ENCODE peak calls at places on chromosomes 11 and 22, in six cellular contexts. One of them, this sample, is unnamed.
A peak's percentile ranks its signal among the peaks of the same experiment; 100 is the strongest.

GRCh38 chr11:1631066-1631568 is 1.5 kb downstream of the KRTAP5-5 start:
- DNase-seq in heart left ventricle: no peak
- DNase-seq in Panc1: no peak
- DNase-seq in osteoblast: peak; percentile 15
- DNase-seq in OCI-LY7: no peak
- DNase-seq in neural progenitor cell: no peak
- DNase-seq in this sample: no peak

GRCh38 chr11:78841451-78842060 is 266.9 kb upstream of the NARS2 start:
- DNase-seq in OCI-LY7: no peak
- DNase-seq in Panc1: no peak
- DNase-seq in osteoblast: no peak
- DNase-seq in heart left ventricle: no peak
- DNase-seq in neural progenitor cell: no peak
- DNase-seq in this sample: no peak

GRCh38 chr22:24146190-24146616 is 35.1 kb upstream of the SUSD2 start:
- DNase-seq in heart left ventricle: no peak
- DNase-seq in OCI-LY7: peak; percentile 83
- DNase-seq in osteoblast: peak; percentile 95
- DNase-seq in Panc1: no peak
- DNase-seq in neural progenitor cell: peak; percentile 26
- DNase-seq in this sample: no peak

GRCh38 chr22:36017661-36018091 is 10.9 kb downstream of the RBFOX2 start:
- DNase-seq in osteoblast: no peak
- DNase-seq in Panc1: no peak
- DNase-seq in OCI-LY7: peak; percentile 97
- DNase-seq in heart left ventricle: no peak
- DNase-seq in neural progenitor cell: no peak
- DNase-seq in this sample: no peak

GRCh38 chr11:134040386-134041297 is 28.2 kb upstream of the JAM3 start:
- DNase-seq in OCI-LY7: no peak
- DNase-seq in heart left ventricle: peak; percentile 48
- DNase-seq in osteoblast: peak; percentile 85
- DNase-seq in neural progenitor cell: no peak
- DNase-seq in Panc1: no peak
- DNase-seq in this sample: no peak

GRCh38 chr11:47858169-47858543 is 10.0 kb upstream of the NUP160 start:
- DNase-seq in osteoblast: peak; percentile 64
- DNase-seq in neural progenitor cell: no peak
- DNase-seq in OCI-LY7: no peak
- DNase-seq in Panc1: peak; percentile 66
- DNase-seq in heart left ventricle: no peak
- DNase-seq in this sample: no peak

GRCh38 chr11:128375941-128376340 is 211.4 kb downstream of the ETS1 start:
- DNase-seq in Panc1: no peak
- DNase-seq in osteoblast: no peak
- DNase-seq in heart left ventricle: no peak
- DNase-seq in OCI-LY7: no peak
- DNase-seq in neural progenitor cell: no peak
- DNase-seq in this sample: no peak

GRCh38 chr11:36035454-36035853 is 91.6 kb downstream of the LDLRAD3 start:
- DNase-seq in osteoblast: no peak
- DNase-seq in Panc1: no peak
- DNase-seq in heart left ventricle: no peak
- DNase-seq in OCI-LY7: no peak
- DNase-seq in neural progenitor cell: no peak
- DNase-seq in this sample: no peak

GRCh38 chr11:108009497-108010360 is 1.0 kb downstream of the CUL5 start:
- DNase-seq in neural progenitor cell: peak; percentile 69
- DNase-seq in OCI-LY7: peak; percentile 15
- DNase-seq in Panc1: no peak
- DNase-seq in osteoblast: peak; percentile 56
- DNase-seq in heart left ventricle: no peak
- DNase-seq in this sample: no peak

GRCh38 chr11:88411265-88411664 is 73.7 kb upstream of the CTSC start:
- DNase-seq in osteoblast: peak; percentile 22
- DNase-seq in heart left ventricle: no peak
- DNase-seq in neural progenitor cell: no peak
- DNase-seq in Panc1: no peak
- DNase-seq in OCI-LY7: no peak
- DNase-seq in this sample: no peak

GRCh38 chr11:82711648-82712047 is 22.0 kb downstream of the FAM181B start:
- DNase-seq in OCI-LY7: no peak
- DNase-seq in Panc1: no peak
- DNase-seq in osteoblast: no peak
- DNase-seq in heart left ventricle: no peak
- DNase-seq in neural progenitor cell: no peak
- DNase-seq in this sample: no peak

GRCh38 chr22:39206491-39206890 is 38.3 kb downstream of the PDGFB start:
- DNase-seq in OCI-LY7: no peak
- DNase-seq in heart left ventricle: no peak
- DNase-seq in Panc1: no peak
- DNase-seq in osteoblast: peak; percentile 17
- DNase-seq in neural progenitor cell: no peak
- DNase-seq in this sample: no peak

GRCh38 chr11:70270877-70271634 is 566 bp downstream of the PPFIA1 start:
- DNase-seq in Panc1: no peak
- DNase-seq in heart left ventricle: peak; percentile 68
- DNase-seq in neural progenitor cell: peak; percentile 83
- DNase-seq in OCI-LY7: peak; percentile 48
- DNase-seq in osteoblast: peak; percentile 77
- DNase-seq in this sample: no peak

GRCh38 chr11:70268526-70268925 is 2.0 kb upstream of the PPFIA1 start:
- DNase-seq in osteoblast: no peak
- DNase-seq in heart left ventricle: no peak
- DNase-seq in OCI-LY7: no peak
- DNase-seq in neural progenitor cell: no peak
- DNase-seq in Panc1: no peak
- DNase-seq in this sample: no peak

GRCh38 chr11:70270104-70270876 is at the start of gene PPFIA1:
- DNase-seq in OCI-LY7: peak; percentile 97
- DNase-seq in neural progenitor cell: peak; percentile 98
- DNase-seq in Panc1: peak; percentile 65
- DNase-seq in osteoblast: peak; percentile 99
- DNase-seq in heart left ventricle: peak; percentile 98
- DNase-seq in this sample: peak; percentile 85

GRCh38 chr11:70271635-70271953 is 1.1 kb downstream of the PPFIA1 start:
- DNase-seq in heart left ventricle: no peak
- DNase-seq in OCI-LY7: no peak
- DNase-seq in neural progenitor cell: no peak
- DNase-seq in Panc1: no peak
- DNase-seq in osteoblast: no peak
- DNase-seq in this sample: no peak

DNA sequence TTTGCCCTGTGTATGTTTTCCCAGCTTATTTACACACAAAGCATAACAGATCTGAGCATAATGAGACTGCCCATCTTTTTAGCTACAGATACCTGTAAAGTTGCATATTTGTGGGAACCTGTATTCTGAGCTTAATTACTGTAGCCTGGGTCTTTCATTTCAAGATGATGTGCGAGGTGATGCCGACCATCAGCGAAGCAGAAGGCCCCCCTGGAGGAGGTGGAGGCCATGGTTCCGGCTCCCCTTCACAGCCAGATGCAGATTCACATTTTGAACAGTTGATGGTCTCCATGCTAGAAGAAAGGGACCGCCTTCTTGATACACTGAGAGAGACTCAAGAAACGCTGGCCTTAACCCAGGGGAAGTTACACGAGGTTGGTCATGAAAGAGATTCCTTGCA is 1.5 kb downstream of the PPFIA1 start:
- DNase-seq in heart left ventricle: no peak
- DNase-seq in neural progenitor cell: no peak
- DNase-seq in osteoblast: no peak
- DNase-seq in Panc1: no peak
- DNase-seq in OCI-LY7: no peak
- DNase-seq in this sample: no peak
- H3K27ac ChIP-seq in heart left ventricle: no peak overlapping the region
- H3K27ac ChIP-seq in neural progenitor cell: no peak overlapping the region
- H3K27ac ChIP-seq in osteoblast: peak overlapping the region; percentile 15
- H3K27ac ChIP-seq in Panc1: peak overlapping the region; percentile 62
- H3K27ac ChIP-seq in OCI-LY7: no peak overlapping the region
- H3K27ac ChIP-seq in this sample: no peak overlapping the region

GRCh38 chr22:41916745-41917358 is 2.0 kb upstream of the SHISA8 start:
- DNase-seq in OCI-LY7: no peak
- DNase-seq in Panc1: no peak
- DNase-seq in osteoblast: no peak
- DNase-seq in heart left ventricle: no peak
- DNase-seq in neural progenitor cell: no peak
- DNase-seq in this sample: no peak

GRCh38 chr22:41920271-41920976 is 5.5 kb upstream of the SHISA8 start:
- DNase-seq in heart left ventricle: no peak
- DNase-seq in neural progenitor cell: no peak
- DNase-seq in Panc1: no peak
- DNase-seq in osteoblast: peak; percentile 78
- DNase-seq in OCI-LY7: peak; percentile 77
- DNase-seq in this sample: no peak

GRCh38 chr22:41917375-41917905 is 2.6 kb upstream of the SHISA8 start:
- DNase-seq in neural progenitor cell: no peak
- DNase-seq in heart left ventricle: no peak
- DNase-seq in osteoblast: peak; percentile 78
- DNase-seq in Panc1: no peak
- DNase-seq in OCI-LY7: no peak
- DNase-seq in this sample: no peak

GRCh38 chr22:41917906-41918791 is 3.3 kb upstream of the SHISA8 start:
- DNase-seq in Panc1: no peak
- DNase-seq in OCI-LY7: peak; percentile 47
- DNase-seq in osteoblast: peak; percentile 92
- DNase-seq in neural progenitor cell: no peak
- DNase-seq in heart left ventricle: peak; percentile 83
- DNase-seq in this sample: no peak

DNA sequence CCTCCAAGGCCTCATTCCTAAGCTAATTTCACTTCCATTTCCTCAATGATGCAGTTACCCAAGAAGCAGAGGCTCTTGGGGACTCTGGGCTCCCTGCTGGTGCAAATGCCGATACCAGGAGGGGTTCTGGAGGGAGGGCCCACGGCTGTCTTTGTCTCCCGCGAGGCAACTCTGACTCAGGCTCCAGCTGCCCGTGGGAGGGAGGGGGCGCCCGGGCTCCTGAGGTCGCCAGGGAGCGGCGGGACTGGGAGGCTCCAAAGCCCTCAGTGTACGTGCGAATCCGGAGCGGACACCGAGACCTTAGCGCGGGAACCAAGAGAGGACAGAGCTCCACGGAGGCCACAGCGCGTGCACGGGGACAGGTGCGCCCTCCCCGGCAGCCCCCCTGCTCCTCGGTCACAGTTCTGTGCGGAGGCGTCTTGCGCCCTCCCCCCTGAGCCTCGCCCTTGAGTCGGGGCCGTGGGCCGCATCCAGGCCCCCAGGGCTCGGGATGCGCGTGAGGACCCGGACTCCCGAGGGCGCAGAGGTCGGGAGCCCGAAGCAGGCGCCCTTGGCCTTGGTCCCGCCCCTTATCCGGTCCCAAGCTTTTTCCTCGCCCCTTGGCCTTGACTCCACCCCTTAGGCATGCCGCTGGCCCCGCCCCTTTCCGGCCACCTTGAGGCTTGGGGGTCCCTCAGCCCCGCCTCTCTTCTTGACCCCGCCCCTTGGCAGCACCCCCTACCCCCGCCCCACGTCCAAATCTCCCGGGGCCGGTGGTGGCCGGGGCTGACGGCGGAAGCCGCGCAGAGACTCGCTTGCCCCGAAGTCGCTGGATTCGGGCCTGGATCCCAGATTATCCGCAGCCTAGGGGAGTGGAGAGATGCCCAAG is 4.7 kb upstream of the SHISA8 start:
- DNase-seq in OCI-LY7: peak; percentile 84
- DNase-seq in osteoblast: peak; percentile 97
- DNase-seq in neural progenitor cell: peak; percentile 53
- DNase-seq in Panc1: no peak
- DNase-seq in heart left ventricle: peak; percentile 83
- DNase-seq in this sample: peak; percentile 78
- H3K4me3 ChIP-seq in OCI-LY7: peak overlapping the region; percentile 59
- H3K4me3 ChIP-seq in osteoblast: peak overlapping the region; percentile 73
- H3K4me3 ChIP-seq in neural progenitor cell: peak overlapping the region; percentile 37
- H3K4me3 ChIP-seq in Panc1: peak overlapping the region; percentile 37
- H3K4me3 ChIP-seq in heart left ventricle: peak overlapping the region; percentile 48
- H3K4me3 ChIP-seq in this sample: peak overlapping the region; percentile 50

GRCh38 chr11:75344186-75344585 is 7.3 kb downstream of the ARRB1 start:
- DNase-seq in osteoblast: no peak
- DNase-seq in Panc1: no peak
- DNase-seq in heart left ventricle: no peak
- DNase-seq in OCI-LY7: no peak
- DNase-seq in neural progenitor cell: no peak
- DNase-seq in this sample: no peak
- H3K4me1 ChIP-seq in osteoblast: peaks cover 49% of the 10 kb centered on the region
- H3K4me1 ChIP-seq in Panc1: peaks cover 100% of the 10 kb centered on the region
- H3K4me1 ChIP-seq in heart left ventricle: peaks cover 98% of the 10 kb centered on the region
- H3K4me1 ChIP-seq in OCI-LY7: peaks cover 17% of the 10 kb centered on the region
- H3K4me1 ChIP-seq in neural progenitor cell: peaks cover 24% of the 10 kb centered on the region
- H3K4me1 ChIP-seq in this sample: peaks cover 3% of the 10 kb centered on the region

DNA sequence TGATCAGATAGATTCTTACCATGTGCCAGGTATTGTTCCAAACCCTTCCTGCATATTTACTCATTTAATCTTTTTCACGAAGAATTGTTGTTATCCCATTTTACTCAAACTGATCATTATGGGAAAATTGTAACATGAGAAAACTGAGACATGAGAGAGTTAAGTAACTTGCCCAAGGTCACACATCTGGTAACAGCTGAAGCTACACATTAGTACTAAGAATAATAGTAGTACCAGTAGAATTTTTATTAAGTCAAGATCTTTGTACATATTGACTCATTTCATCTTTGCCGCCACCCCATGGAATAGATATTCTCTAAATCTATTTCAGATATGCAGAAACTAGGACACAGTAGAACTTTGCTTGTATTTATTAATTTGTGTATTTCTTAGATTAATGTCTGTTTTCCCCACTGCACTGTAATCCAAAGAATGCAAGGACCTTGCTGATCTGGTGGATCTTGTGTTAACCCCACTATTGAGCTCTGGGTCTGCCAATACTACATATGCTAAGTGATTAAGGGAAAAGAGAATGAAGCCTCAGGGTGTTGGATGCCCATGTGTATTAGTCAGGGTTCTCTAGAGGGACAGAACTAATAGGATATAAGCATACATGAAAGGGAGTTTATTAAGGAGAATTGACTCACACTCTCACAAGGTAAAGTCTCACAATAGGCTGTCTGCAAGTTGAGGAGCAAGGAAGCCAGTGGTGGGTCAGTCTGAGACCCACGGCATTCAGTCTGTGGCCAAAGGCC is 72.8 kb downstream of the PARVA start:
- DNase-seq in OCI-LY7: no peak
- DNase-seq in Panc1: no peak
- DNase-seq in osteoblast: no peak
- DNase-seq in neural progenitor cell: no peak
- DNase-seq in heart left ventricle: no peak
- DNase-seq in this sample: no peak
- H3K27ac ChIP-seq in OCI-LY7: no peak overlapping the region
- H3K27ac ChIP-seq in Panc1: no peak overlapping the region
- H3K27ac ChIP-seq in osteoblast: no peak overlapping the region
- H3K27ac ChIP-seq in neural progenitor cell: no peak overlapping the region
- H3K27ac ChIP-seq in heart left ventricle: no peak overlapping the region
- H3K27ac ChIP-seq in this sample: no peak overlapping the region

GRCh38 chr11:15651782-15652181 is 537.1 kb downstream of the INSC start:
- DNase-seq in heart left ventricle: no peak
- DNase-seq in neural progenitor cell: peak; percentile 28
- DNase-seq in osteoblast: peak; percentile 53
- DNase-seq in Panc1: no peak
- DNase-seq in OCI-LY7: no peak
- DNase-seq in this sample: no peak
- H3K4me3 ChIP-seq in heart left ventricle: no peak overlapping the region
- H3K4me3 ChIP-seq in neural progenitor cell: no peak overlapping the region
- H3K4me3 ChIP-seq in osteoblast: peak overlapping the region; percentile 68
- H3K4me3 ChIP-seq in Panc1: no peak overlapping the region
- H3K4me3 ChIP-seq in OCI-LY7: no peak overlapping the region
- H3K4me3 ChIP-seq in this sample: no peak overlapping the region

GRCh38 chr22:38035530-38035885 is 21.7 kb upstream of the PICK1 start:
- DNase-seq in OCI-LY7: peak; percentile 22
- DNase-seq in Panc1: no peak
- DNase-seq in heart left ventricle: no peak
- DNase-seq in osteoblast: peak; percentile 53
- DNase-seq in neural progenitor cell: no peak
- DNase-seq in this sample: no peak
- H3K4me1 ChIP-seq in OCI-LY7: peaks cover 14% of the 10 kb centered on the region
- H3K4me1 ChIP-seq in Panc1: peaks cover 13% of the 10 kb centered on the region
- H3K4me1 ChIP-seq in heart left ventricle: peaks cover 16% of the 10 kb centered on the region
- H3K4me1 ChIP-seq in osteoblast: peaks cover 27% of the 10 kb centered on the region
- H3K4me1 ChIP-seq in neural progenitor cell: peaks cover 45% of the 10 kb centered on the region
- H3K4me1 ChIP-seq in this sample: peaks cover 6% of the 10 kb centered on the region

This sample was measured in iPS DF 6.9.